ENCODE peak calls at places on chromosomes 1 and 21, in four cellular contexts. One of them, this sample, is unnamed.

GRCh38 chr1:44784094-44785026 is 3.6 kb downstream of the BEST4 start:
- DNase-seq in AG08396: no peak
- DNase-seq in stimulated activated CD4-positive, alpha-beta T cell treated with anti-CD3 and anti-CD28 coated beads, Interleukin-2, amount 100 ng/mL, for 4 hours: no peak
- DNase-seq in NAMALWA: no peak
- DNase-seq in this sample: no peak

GRCh38 chr1:40316595-40317393 is at the start of gene COL9A2:
- DNase-seq in stimulated activated CD4-positive, alpha-beta T cell treated with anti-CD3 and anti-CD28 coated beads, Interleukin-2, amount 100 ng/mL, for 4 hours: peak
- DNase-seq in AG08396: peak
- DNase-seq in NAMALWA: peak
- DNase-seq in this sample: no peak

GRCh38 chr1:214551052-214551435 is 358 bp downstream of the PTPN14 start:
- DNase-seq in NAMALWA: no peak
- DNase-seq in AG08396: no peak
- DNase-seq in stimulated activated CD4-positive, alpha-beta T cell treated with anti-CD3 and anti-CD28 coated beads, Interleukin-2, amount 100 ng/mL, for 4 hours: no peak
- DNase-seq in this sample: no peak

GRCh38 chr1:31364561-31365255 is 8.2 kb downstream of the FABP3 start:
- DNase-seq in NAMALWA: no peak
- DNase-seq in AG08396: no peak
- DNase-seq in stimulated activated CD4-positive, alpha-beta T cell treated with anti-CD3 and anti-CD28 coated beads, Interleukin-2, amount 100 ng/mL, for 4 hours: no peak
- DNase-seq in this sample: no peak

GRCh38 chr21:45378258-45378966 is 26.6 kb upstream of the COL18A1 start:
- DNase-seq in AG08396: peak
- DNase-seq in NAMALWA: no peak
- DNase-seq in stimulated activated CD4-positive, alpha-beta T cell treated with anti-CD3 and anti-CD28 coated beads, Interleukin-2, amount 100 ng/mL, for 4 hours: no peak
- DNase-seq in this sample: no peak

GRCh38 chr1:110440877-110441276 is 10.1 kb upstream of the PROK1 start:
- DNase-seq in stimulated activated CD4-positive, alpha-beta T cell treated with anti-CD3 and anti-CD28 coated beads, Interleukin-2, amount 100 ng/mL, for 4 hours: no peak
- DNase-seq in NAMALWA: no peak
- DNase-seq in AG08396: peak
- DNase-seq in this sample: no peak

GRCh38 chr1:70467531-70467930 is 56.5 kb downstream of the CTH start:
- DNase-seq in stimulated activated CD4-positive, alpha-beta T cell treated with anti-CD3 and anti-CD28 coated beads, Interleukin-2, amount 100 ng/mL, for 4 hours: no peak
- DNase-seq in NAMALWA: no peak
- DNase-seq in AG08396: no peak
- DNase-seq in this sample: no peak

GRCh38 chr1:107529511-107530149 is 388.8 kb downstream of the NTNG1 start:
- DNase-seq in AG08396: peak
- DNase-seq in NAMALWA: peak
- DNase-seq in stimulated activated CD4-positive, alpha-beta T cell treated with anti-CD3 and anti-CD28 coated beads, Interleukin-2, amount 100 ng/mL, for 4 hours: no peak
- DNase-seq in this sample: peak

GRCh38 chr1:25875154-25875855 is at the start of gene PAQR7:
- DNase-seq in stimulated activated CD4-positive, alpha-beta T cell treated with anti-CD3 and anti-CD28 coated beads, Interleukin-2, amount 100 ng/mL, for 4 hours: peak
- DNase-seq in NAMALWA: no peak
- DNase-seq in AG08396: peak
- DNase-seq in this sample: peak

GRCh38 chr21:17045214-17045835 is 467.5 kb upstream of the CXADR start:
- DNase-seq in NAMALWA: peak
- DNase-seq in stimulated activated CD4-positive, alpha-beta T cell treated with anti-CD3 and anti-CD28 coated beads, Interleukin-2, amount 100 ng/mL, for 4 hours: no peak
- DNase-seq in AG08396: peak
- DNase-seq in this sample: peak

GRCh38 chr1:84442256-84442655 is 36.8 kb upstream of the RPF1 start:
- DNase-seq in AG08396: peak
- DNase-seq in NAMALWA: peak
- DNase-seq in stimulated activated CD4-positive, alpha-beta T cell treated with anti-CD3 and anti-CD28 coated beads, Interleukin-2, amount 100 ng/mL, for 4 hours: no peak
- DNase-seq in this sample: peak

GRCh38 chr21:37436180-37436579 is 69.6 kb downstream of the DYRK1A start:
- DNase-seq in NAMALWA: no peak
- DNase-seq in stimulated activated CD4-positive, alpha-beta T cell treated with anti-CD3 and anti-CD28 coated beads, Interleukin-2, amount 100 ng/mL, for 4 hours: no peak
- DNase-seq in AG08396: no peak
- DNase-seq in this sample: no peak